ENCODE peak calls at places on chromosomes 7 and 10, in five cellular contexts. C is endothelial cell of umbilical vein, N is A673, S is HCT116, A is GM12878. X is an unnamed sample. For H3K36me3, the result is how much of the 10 kb centered on the place peaks cover.

GRCh38 chr10:3054183-3054815 is 13.0 kb upstream of the PFKP start:
- DNase-seq in C (no peak), N (no peak), S (no peak), A (no peak), X (no peak)

GRCh38 chr10:35890970-35891330 is 248.9 kb upstream of the FZD8 start:
- DNase-seq in C (no peak), N (peak), S (no peak), A (no peak), X (no peak)

GRCh38 chr7:2851499-2851898 is 7.4 kb upstream of the GNA12 start:
- DNase-seq in C (no peak), N (no peak), S (no peak), A (no peak), X (no peak)

GRCh38 chr7:28533731-28534531 is 121.6 kb downstream of the CREB5 start:
- DNase-seq in C (peak), N (no peak), S (no peak), A (no peak), X (no peak)

GRCh38 chr10:25231751-25232150 is 57.0 kb downstream of the GPR158 start:
- DNase-seq in C (no peak), N (no peak), S (no peak), A (no peak), X (no peak)

GRCh38 chr7:138951953-138952352 is 29.2 kb downstream of the KIAA1549 start:
- DNase-seq in C (no peak), N (no peak), S (no peak), A (no peak), X (no peak)

GRCh38 chr7:45874408-45875131 is 1.7 kb upstream of the CCDC201 start:
- DNase-seq in C (peak), N (peak), S (no peak), A (no peak), X (no peak)

GRCh38 chr7:88218836-88219605 is 817 bp downstream of the SRI start:
- DNase-seq in C (peak), N (peak), S (no peak), A (peak), X (no peak)

GRCh38 chr7:65722361-65722792 is 150.5 kb upstream of the VKORC1L1 start:
- DNase-seq in C (peak), N (peak), S (peak), A (peak), X (no peak)

GRCh38 chr10:78255214-78255613 is 221.6 kb downstream of the RPS24 start:
- DNase-seq in C (no peak), N (no peak), S (no peak), A (no peak), X (no peak)

GRCh38 chr7:105198223-105198622 is 184.2 kb downstream of the KMT2E start:
- DNase-seq in C (peak), N (no peak), S (no peak), A (no peak), X (no peak)

GRCh38 chr7:99092064-99092720 is 51.7 kb downstream of the SMURF1 start:
- DNase-seq in C (no peak), N (no peak), S (no peak), A (no peak), X (no peak)

GRCh38 chr10:47261121-47261520 is 38.9 kb upstream of the GDF10 start:
- DNase-seq in C (no peak), N (no peak), S (no peak), A (peak), X (no peak)

GRCh38 chr7:29877196-29877595 is 70.9 kb downstream of the WIPF3 start:
- DNase-seq in C (no peak), N (no peak), S (no peak), A (no peak), X (no peak)

GRCh38 chr10:82609845-82610244 is 734.9 kb downstream of the NRG3 start:
- DNase-seq in C (no peak), N (peak), S (no peak), A (no peak), X (peak)

GRCh38 chr7:150685219-150686029 is at the start of gene GIMAP2:
- DNase-seq in C (peak), N (peak), S (no peak), A (no peak), X (no peak)

GRCh38 chr10:124267231-124267885 is 151.4 kb downstream of the OAT start:
- DNase-seq in C (no peak), N (no peak), S (no peak), A (no peak), X (no peak)

GRCh38 chr7:15005672-15006071 is 103.1 kb upstream of the DGKB start:
- DNase-seq in C (no peak), N (no peak), S (no peak), A (no peak), X (no peak)

GRCh38 chr10:13709931-13710690 is 123.3 kb downstream of the PRPF18 start:
- DNase-seq in C (no peak), N (no peak), S (no peak), A (no peak), X (no peak)

GRCh38 chr10:43105119-43105792 is 28.4 kb downstream of the RET start:
- DNase-seq in C (peak), N (peak), S (peak), A (no peak), X (no peak)

GRCh38 chr10:63363951-63364350 is 101.8 kb downstream of the JMJD1C start:
- DNase-seq in C (no peak), N (no peak), S (no peak), A (no peak), X (no peak)

GRCh38 chr7:7764515-7765138 is 46.2 kb upstream of the RPA3 start:
- DNase-seq in C (no peak), N (no peak), S (no peak), A (no peak), X (no peak)

GRCh38 chr7:70477051-70478010 is 654.6 kb upstream of the GALNT17 start:
- DNase-seq in C (no peak), N (no peak), S (no peak), A (no peak), X (no peak)

GRCh38 chr10:125448596-125448995 is 234.4 kb downstream of the TEX36 start:
- DNase-seq in C (peak), N (peak), S (peak), A (no peak), X (no peak)

GRCh38 chr7:30977896-30978564 is 14.3 kb downstream of the GHRHR start:
- DNase-seq in C (peak), N (no peak), S (peak), A (no peak), X (no peak)

GRCh38 chr10:103457176-103457712 is 1.5 kb downstream of the CALHM1 start:
- DNase-seq in C (no peak), N (no peak), S (no peak), A (no peak), X (no peak)

DNA sequence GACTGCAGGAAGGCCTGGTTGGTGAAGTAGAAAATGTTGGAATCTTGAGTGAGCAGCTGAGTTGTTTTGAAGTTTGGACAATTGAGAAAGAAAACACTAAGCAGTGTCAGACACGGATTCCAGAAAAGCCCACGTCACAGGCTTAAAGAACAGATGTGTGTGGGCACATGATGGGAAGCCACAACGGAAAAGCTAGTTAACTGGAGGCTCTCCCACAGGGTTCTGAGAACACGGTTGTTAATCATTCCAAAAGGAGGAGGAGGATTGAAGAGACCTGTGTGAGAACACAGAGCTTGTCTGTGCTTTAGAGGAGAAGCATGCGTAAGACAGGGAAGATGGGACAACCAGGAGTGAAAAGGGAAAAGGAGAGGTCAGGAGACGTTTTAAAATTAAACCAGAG is 42.6 kb downstream of the SHH start:
- DNase-seq in C (no peak), N (no peak), S (no peak), A (no peak), X (no peak)
- H3K36me3 ChIP-seq in C (under half), N (half or more), S (under half), A (under half), X (half or more)

GRCh38 chr7:113521468-113521867 is 397.3 kb downstream of the PPP1R3A start:
- DNase-seq in C (no peak), N (no peak), S (no peak), A (no peak), X (no peak)

GRCh38 chr7:113519447-113519846 is 399.4 kb downstream of the PPP1R3A start:
- DNase-seq in C (no peak), N (no peak), S (no peak), A (no peak), X (no peak)
- H3K4me3 ChIP-seq in C (no peak), N (no peak), S (no peak), A (no peak), X (no peak)

GRCh38 chr7:73646785-73647724 is 20.6 kb upstream of the VPS37D start:
- DNase-seq in C (no peak), N (no peak), S (no peak), A (no peak), X (no peak)
- TF ChIP-seq EZH2 in C (no peak), N (no peak), S (no peak), A (no peak), X (no peak)

DNA sequence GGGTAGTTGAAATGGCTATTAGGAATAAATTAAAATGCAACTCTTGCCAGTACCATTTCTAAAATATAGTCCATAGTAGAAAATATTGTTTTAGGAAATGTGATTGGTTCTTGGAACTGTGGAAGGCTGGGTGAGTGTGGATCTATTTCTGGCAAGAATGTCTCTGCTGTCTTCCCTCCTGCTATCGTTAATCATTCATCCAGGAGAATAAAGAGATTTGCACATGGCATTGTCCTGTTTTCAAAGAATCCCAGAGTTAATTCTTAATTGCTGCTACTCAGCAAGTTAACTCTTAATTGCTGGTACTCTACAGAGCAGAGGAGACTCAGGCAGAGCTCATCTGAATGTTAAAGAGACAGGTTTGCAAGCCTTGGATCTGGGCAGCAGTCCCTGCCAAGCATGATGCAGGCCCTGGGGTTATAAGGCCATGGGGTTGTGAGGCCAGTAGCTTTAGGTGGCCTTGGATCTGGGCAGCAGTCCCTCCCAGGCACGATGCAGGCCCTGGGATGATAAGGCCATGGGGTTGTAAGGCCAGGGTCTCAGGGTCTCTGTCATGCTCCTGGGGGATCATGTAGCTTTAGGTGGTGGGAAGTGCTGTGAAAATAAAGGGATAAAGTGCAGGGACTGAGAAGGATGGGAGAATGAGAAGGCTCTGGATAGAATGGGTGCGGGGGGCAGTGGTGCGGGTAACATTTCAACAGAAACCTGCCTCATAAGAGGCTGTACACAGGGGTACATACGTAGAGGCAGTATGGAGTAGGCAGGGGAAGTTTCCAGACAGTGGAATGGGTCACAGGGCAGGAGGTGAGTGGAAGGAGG is 162.3 kb downstream of the SVIL start:
- DNase-seq in C (no peak), N (no peak), S (no peak), A (no peak), X (no peak)
- H3K36me3 ChIP-seq in C (under half), N (under half), S (under half), A (under half), X (under half)

DNA sequence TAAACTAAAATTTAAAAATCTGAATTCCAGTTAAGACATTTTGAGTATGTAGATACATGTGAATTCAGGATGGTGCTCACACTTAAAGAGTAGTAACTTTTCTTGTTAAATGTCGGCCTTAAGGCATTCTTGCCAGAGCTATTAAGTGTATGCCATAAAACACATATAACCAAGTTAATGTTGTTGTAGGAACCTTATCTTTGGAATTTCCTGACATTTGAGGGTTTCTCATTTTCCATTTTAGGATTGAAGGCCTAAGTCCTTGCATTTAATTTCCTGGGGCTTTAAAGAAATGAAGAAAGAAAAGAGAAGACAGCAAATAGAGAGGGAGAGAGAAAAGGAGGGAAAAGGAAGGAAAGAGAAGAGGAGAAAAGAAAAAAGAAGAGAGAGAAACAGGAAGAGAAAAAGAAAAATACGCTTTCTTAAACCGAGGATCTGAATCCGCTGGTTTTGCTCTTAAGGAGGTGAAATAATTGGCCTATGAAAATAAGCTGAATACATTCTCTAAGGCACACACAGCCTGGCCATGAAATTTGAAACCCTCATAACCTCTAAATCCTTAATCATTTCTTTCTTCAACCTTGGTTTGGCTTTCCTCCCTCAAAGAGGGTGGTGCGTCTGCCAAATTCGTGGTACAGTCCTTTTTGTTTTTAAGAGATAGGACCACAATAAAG is 43.7 kb downstream of the DENND2A start:
- DNase-seq in C (no peak), N (no peak), S (no peak), A (no peak), X (peak)
- H3K4me3 ChIP-seq in C (no peak), N (no peak), S (no peak), A (no peak), X (peak)

DNA sequence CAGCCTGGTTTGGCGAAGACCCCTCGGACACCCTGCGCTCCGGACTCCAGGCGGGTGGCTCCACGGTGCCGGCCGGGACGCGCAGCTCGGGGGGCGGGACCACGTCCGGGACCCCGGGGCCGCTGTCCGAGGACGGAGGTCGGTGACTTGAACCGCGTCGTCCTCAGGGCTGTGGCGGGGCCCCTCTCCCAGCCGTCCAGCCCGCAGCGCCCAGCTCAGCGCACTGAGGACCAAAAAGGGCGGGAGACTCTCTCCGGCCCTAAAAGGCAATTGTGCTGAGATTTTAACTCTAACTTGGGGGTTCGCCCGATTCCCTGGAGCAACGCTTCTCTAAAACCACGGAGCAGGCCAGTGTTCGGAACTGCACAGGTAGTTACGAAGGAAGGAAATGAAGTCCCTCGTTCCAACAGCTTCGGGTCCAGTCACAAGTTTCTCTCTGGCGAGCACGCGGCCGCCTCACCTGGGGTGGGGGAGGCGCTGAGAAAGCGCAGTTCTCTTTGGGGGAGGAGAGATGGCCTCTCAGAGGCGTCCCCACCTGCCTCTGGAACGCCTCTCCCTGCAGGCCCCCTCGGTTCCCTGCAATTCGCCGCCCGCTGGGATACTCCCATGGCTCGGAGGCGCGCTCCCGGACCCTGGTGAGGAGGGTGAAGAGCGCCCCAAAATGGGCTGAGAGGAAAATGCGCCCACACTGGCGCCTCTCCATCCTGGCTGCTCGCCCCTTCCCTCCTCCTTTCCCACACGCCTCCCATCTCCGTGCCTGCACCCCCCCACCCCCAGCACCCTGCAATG is 352.7 kb downstream of the DNAJB6 start:
- DNase-seq in C (no peak), N (no peak), S (no peak), A (no peak), X (no peak)
- TF ChIP-seq EZH2 in C (peak), N (peak), S (no peak), A (no peak), X (peak)

GRCh38 chr7:151697942-151698341 is 178.2 kb upstream of the RHEB start:
- DNase-seq in C (no peak), N (no peak), S (no peak), A (no peak), X (no peak)
- H3K36me3 ChIP-seq in C (under half), N (under half), S (under half), A (under half), X (under half)

GRCh38 chr10:77156406-77156879 is 481.2 kb downstream of the KCNMA1 start:
- DNase-seq in C (peak), N (no peak), S (no peak), A (no peak), X (no peak)
- H3K4me3 ChIP-seq in C (no peak), N (no peak), S (no peak), A (no peak), X (no peak)

GRCh38 chr10:112605063-112605462 is 158.0 kb downstream of the VTI1A start:
- DNase-seq in C (no peak), N (no peak), S (no peak), A (no peak), X (no peak)

GRCh38 chr10:112603062-112603461 is 156.0 kb downstream of the VTI1A start:
- DNase-seq in C (no peak), N (no peak), S (no peak), A (no peak), X (no peak)

DNA sequence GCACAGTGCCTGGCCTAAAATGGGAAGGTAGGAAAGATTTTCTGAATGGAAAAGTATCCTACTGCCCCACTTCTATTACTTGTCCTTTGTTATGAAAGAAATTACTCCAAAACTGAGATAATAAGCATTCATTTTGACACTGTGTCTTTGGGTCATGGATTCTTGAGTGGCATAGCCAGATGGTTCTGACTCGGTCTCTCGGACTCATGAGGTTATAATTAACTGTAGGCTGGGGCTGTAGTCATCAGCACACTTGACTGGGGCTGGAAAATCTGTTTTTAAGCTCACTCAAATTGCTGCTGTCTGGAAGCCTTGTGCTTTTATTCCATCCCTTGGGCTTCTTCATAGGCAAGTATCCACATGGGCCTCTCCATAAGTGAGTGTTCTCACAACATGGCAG is 160.5 kb downstream of the VTI1A start:
- DNase-seq in C (no peak), N (no peak), S (no peak), A (no peak), X (no peak)
- TF ChIP-seq EZH2 in C (no peak), N (no peak), S (no peak), A (no peak), X (no peak)